ENCODE peak calls at places on chromosome 6, in five cellular contexts. N, U, K, A and Q are unnamed samples.

GRCh38 chr6:17630511-17631073 is 30.5 kb downstream of the FAM8A1 start:
- DNase-seq in A (no peak), U (no peak), K (peak; percentile 28), N (peak; percentile 21), Q (no peak)

GRCh38 chr6:146289816-146290588 is 253.6 kb upstream of the RAB32 start:
- DNase-seq in U (no peak), K (no peak), N (no peak), A (no peak), Q (no peak)

GRCh38 chr6:40996591-40997247 is 42.3 kb downstream of the UNC5CL start:
- DNase-seq in K (peak; percentile 21), N (peak; percentile 69), A (peak; percentile 25), U (no peak), Q (no peak)

GRCh38 chr6:19562468-19562867 is 274.7 kb upstream of the ID4 start:
- DNase-seq in A (no peak), N (no peak), K (no peak), U (no peak), Q (no peak)

GRCh38 chr6:8633762-8634161 is 198.4 kb upstream of the SLC35B3 start:
- DNase-seq in N (no peak), U (no peak), A (no peak), K (no peak), Q (no peak)

GRCh38 chr6:161104966-161105365 is 113.4 kb downstream of the MAP3K4 start:
- DNase-seq in K (no peak), A (no peak), N (no peak), U (no peak), Q (no peak)

GRCh38 chr6:139706949-139707348 is 332.5 kb upstream of the CITED2 start:
- DNase-seq in A (no peak), K (no peak), U (no peak), N (no peak), Q (no peak)

GRCh38 chr6:165308926-165309731 is at the start of gene C6orf118:
- DNase-seq in A (no peak), K (peak; percentile 8), U (peak; percentile 55), N (no peak), Q (no peak)

GRCh38 chr6:148629197-148629909 is 117.5 kb upstream of the UST start:
- DNase-seq in A (no peak), N (no peak), U (no peak), K (no peak), Q (no peak)

GRCh38 chr6:156647440-156647839 is 129.7 kb upstream of the ARID1B start:
- DNase-seq in K (no peak), A (no peak), U (no peak), N (no peak), Q (no peak)

GRCh38 chr6:95469511-95469910 is 107.8 kb upstream of the MANEA start:
- DNase-seq in U (no peak), N (no peak), A (no peak), K (no peak), Q (no peak)

GRCh38 chr6:9540534-9541126 is 874.2 kb downstream of the TFAP2A start:
- DNase-seq in U (no peak), N (peak; percentile 20), K (peak; percentile 20), A (peak; percentile 35), Q (no peak)

GRCh38 chr6:11096109-11096508 is 2.5 kb downstream of the SMIM13 start:
- DNase-seq in K (peak; percentile 22), A (peak; percentile 78), U (no peak), N (peak; percentile 76), Q (no peak)

GRCh38 chr6:36126121-36126520 is 4.2 kb upstream of the MAPK13 start:
- DNase-seq in A (no peak), K (no peak), U (no peak), N (no peak), Q (no peak)

GRCh38 chr6:109082178-109082577 is 12.5 kb downstream of the SESN1 start:
- DNase-seq in K (no peak), A (peak; percentile 23), N (no peak), U (no peak), Q (no peak)

GRCh38 chr6:117008618-117009017 is 131.6 kb downstream of the RFX6 start:
- DNase-seq in U (no peak), K (no peak), N (no peak), A (no peak), Q (no peak)

GRCh38 chr6:141483561-141484061 is 649.1 kb upstream of the GJE1 start:
- DNase-seq in K (no peak), U (no peak), N (no peak), A (no peak), Q (no peak)

GRCh38 chr6:370555-370954 is 21.0 kb upstream of the IRF4 start:
- DNase-seq in N (no peak), K (no peak), A (no peak), U (no peak), Q (no peak)

GRCh38 chr6:130997061-130997753 is 65.8 kb downstream of the EPB41L2 start:
- DNase-seq in U (no peak), N (no peak), A (no peak), K (no peak), Q (no peak)

GRCh38 chr6:33585403-33586107 is 5.5 kb upstream of the BAK1 start:
- DNase-seq in U (peak; percentile 78), K (peak; percentile 72), A (peak; percentile 92), N (peak; percentile 72), Q (peak; percentile 89)

GRCh38 chr6:142934599-142934998 is 10.4 kb downstream of the HIVEP2 start:
- DNase-seq in U (no peak), K (no peak), N (no peak), A (no peak), Q (no peak)

GRCh38 chr6:121951077-121951476 is 448.4 kb upstream of the HSF2 start:
- DNase-seq in U (no peak), N (no peak), K (no peak), A (no peak), Q (no peak)

GRCh38 chr6:30963641-30964040 is 19.9 kb upstream of the MUC21 start:
- DNase-seq in N (no peak), U (no peak), K (no peak), A (no peak), Q (no peak)

GRCh38 chr6:27672113-27672799 is 199.4 kb upstream of the ZNF184 start:
- DNase-seq in A (peak; percentile 96), N (peak; percentile 91), K (no peak), U (no peak), Q (no peak)

GRCh38 chr6:10558575-10558974 is 37.4 kb downstream of the GCNT2 start:
- DNase-seq in A (no peak), U (no peak), K (peak; percentile 16), N (no peak), Q (no peak)

DNA sequence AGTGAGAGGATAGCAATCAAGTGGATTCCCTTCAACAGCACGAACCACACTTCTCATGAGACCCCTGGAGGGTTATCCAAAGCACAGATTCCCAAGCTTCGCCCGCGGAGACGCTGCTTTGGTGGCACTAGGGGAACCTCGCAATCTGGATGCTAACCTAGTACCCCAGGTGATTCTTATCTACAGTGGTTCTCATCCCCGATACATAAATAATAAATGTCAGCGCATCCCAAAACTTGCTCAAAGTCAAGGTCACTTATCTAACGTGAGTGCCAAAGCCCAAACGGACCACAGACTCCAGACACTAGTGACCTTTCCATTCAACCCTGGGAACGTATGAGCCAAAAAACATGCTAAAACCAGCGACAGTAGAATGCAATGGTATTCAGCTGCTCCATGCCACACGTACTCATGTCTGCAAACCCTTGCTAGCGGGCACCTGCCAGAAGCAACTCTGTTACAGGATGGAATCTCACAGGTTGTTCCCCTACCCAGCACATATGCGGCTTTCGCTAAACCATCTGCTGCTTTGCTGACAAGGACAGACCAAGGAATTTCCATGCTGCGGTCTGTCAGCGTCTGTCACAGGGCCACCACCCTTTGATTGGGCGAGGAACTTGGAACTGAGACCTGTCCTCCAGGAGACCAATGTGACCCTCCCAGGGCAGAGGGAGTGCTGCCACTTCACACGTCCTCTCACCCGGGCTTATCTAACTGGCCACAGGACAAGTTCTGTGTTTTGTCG is 16.8 kb downstream of the MYLK4 start:
- DNase-seq in A (no peak), N (no peak), K (no peak), U (peak; percentile 70), Q (peak; percentile 41)
- H3K4me1 ChIP-seq in A (peaks cover 47% of the 10 kb centered on the region), N (peaks cover 9% of the 10 kb centered on the region), K (no peaks in the 10 kb centered on the region), U (peaks cover 64% of the 10 kb centered on the region), Q (peaks cover 34% of the 10 kb centered on the region)

DNA sequence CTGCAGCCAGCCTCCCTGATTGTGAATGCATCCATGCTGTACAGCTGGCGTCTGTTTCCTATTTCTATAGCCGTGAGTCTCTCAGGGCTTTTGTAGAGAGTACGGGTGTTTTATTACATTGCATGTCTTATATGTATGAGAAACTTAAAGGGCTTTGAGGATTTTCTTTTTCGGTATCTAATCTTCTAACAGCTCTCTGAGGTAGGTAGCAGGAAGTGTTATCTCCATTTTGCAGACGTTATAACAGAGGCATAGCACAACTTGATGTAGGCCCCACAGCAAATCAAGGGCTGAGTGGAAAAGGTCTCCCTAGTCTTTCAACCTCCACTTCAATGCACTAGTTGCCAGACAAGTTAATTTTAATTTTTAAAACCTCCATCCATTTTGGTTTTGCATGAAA is 272.8 kb downstream of the PRL start:
- DNase-seq in K (no peak), U (no peak), A (peak; percentile 84), N (no peak), Q (no peak)
- H3K4me1 ChIP-seq in K (no peaks in the 10 kb centered on the region), U (peaks cover 28% of the 10 kb centered on the region), A (peaks cover 39% of the 10 kb centered on the region), N (no peaks in the 10 kb centered on the region), Q (peaks cover 5% of the 10 kb centered on the region)

GRCh38 chr6:26553264-26553738 is 15.1 kb downstream of the HMGN4 start:
- DNase-seq in N (peak; percentile 78), K (peak; percentile 67), U (peak; percentile 56), A (peak; percentile 88), Q (peak; percentile 78)

GRCh38 chr6:26554669-26555504 is 16.7 kb downstream of the HMGN4 start:
- DNase-seq in U (peak; percentile 34), A (peak; percentile 90), N (peak; percentile 69), K (no peak), Q (peak; percentile 34)

GRCh38 chr6:26553739-26554668 is 15.8 kb downstream of the HMGN4 start:
- DNase-seq in K (peak; percentile 70), U (peak; percentile 77), N (peak; percentile 81), A (peak; percentile 93), Q (peak; percentile 81)

GRCh38 chr6:26552205-26552604 is 14.0 kb downstream of the HMGN4 start:
- DNase-seq in U (no peak), N (no peak), A (peak; percentile 68), K (no peak), Q (no peak)

DNA sequence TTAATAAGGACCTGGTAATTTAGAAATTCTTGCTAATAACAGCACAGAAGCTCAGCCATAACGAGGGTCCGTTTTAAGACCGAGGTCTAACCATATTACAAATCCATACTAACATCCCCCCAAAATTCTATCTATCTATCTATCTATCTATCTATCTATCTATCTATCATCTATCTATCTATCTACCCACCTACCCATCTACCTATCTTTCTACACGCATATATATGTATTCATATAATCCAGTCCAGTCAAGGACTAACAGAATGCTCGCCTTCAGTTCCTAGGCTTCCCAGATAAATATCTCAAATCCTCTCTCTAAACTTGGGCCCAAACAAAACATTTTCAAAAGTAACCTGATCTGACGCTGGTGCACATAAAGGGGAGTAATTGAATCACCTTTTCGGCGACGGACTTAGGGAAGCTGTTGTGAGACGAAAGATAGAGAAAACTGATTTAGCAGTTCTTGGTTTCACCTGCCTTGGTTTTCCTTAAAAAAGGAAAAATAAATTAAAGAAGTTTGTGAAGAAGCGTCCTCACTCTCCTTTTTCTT is 14.5 kb downstream of the HMGN4 start:
- DNase-seq in N (no peak), U (no peak), A (no peak), K (no peak), Q (no peak)
- H3K4me1 ChIP-seq in N (peaks cover 46% of the 10 kb centered on the region), U (peaks cover 38% of the 10 kb centered on the region), A (peaks cover 20% of the 10 kb centered on the region), K (no peaks in the 10 kb centered on the region), Q (peaks cover 7% of the 10 kb centered on the region)

DNA sequence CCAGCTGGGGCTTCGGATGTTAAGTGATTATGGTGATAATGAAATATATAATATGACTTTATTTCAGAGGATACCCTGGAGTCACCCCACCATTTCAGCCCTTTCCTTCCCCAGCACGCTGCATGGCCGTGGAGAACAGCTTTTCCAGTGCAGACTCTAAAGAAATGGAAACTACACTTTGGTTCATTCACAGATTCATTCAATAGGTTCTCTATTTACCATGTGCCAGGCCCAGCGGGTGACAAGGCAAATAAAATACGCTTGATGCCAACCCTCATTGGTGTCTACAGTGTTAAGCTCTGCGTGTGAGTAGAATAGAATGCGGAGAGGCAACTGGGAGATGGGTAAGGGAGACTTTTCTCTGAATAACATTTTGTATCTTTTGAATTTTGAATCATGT is 89.7 kb downstream of the TCP11 start:
- DNase-seq in N (no peak), A (no peak), U (no peak), K (no peak), Q (no peak)
- H3K4me1 ChIP-seq in N (peaks cover 13% of the 10 kb centered on the region), A (no peaks in the 10 kb centered on the region), U (peaks cover 95% of the 10 kb centered on the region), K (no peaks in the 10 kb centered on the region), Q (peaks cover 48% of the 10 kb centered on the region)